ENCODE peak calls at places on chromosome 5, in seven cellular contexts. One of them, this sample, is unnamed.

GRCh38 chr5:37717613-37718431 is 122.0 kb downstream of the GDNF start:
- DNase-seq in posterior vena cava: no peak
- DNase-seq in CD8-positive, alpha-beta memory T cell: no peak
- DNase-seq in T-helper 1 cell: no peak
- DNase-seq in NCI-H1092 treated with DMSO at 0.1 percent for 48 hours: peak
- DNase-seq in GM20000: no peak
- DNase-seq in GM04504: no peak
- DNase-seq in this sample: no peak

GRCh38 chr5:137660349-137660817 is 75.5 kb downstream of the KLHL3 start:
- DNase-seq in posterior vena cava: peak
- DNase-seq in CD8-positive, alpha-beta memory T cell: peak
- DNase-seq in T-helper 1 cell: peak
- DNase-seq in NCI-H1092 treated with DMSO at 0.1 percent for 48 hours: peak
- DNase-seq in GM20000: peak
- DNase-seq in GM04504: peak
- DNase-seq in this sample: peak

GRCh38 chr5:41794478-41794877 is 75.7 kb downstream of the OXCT1 start:
- DNase-seq in posterior vena cava: no peak
- DNase-seq in CD8-positive, alpha-beta memory T cell: no peak
- DNase-seq in T-helper 1 cell: no peak
- DNase-seq in NCI-H1092 treated with DMSO at 0.1 percent for 48 hours: no peak
- DNase-seq in GM20000: no peak
- DNase-seq in GM04504: peak
- DNase-seq in this sample: no peak

GRCh38 chr5:143730112-143730801 is 81.7 kb upstream of the HMHB1 start:
- DNase-seq in posterior vena cava: no peak
- DNase-seq in CD8-positive, alpha-beta memory T cell: no peak
- DNase-seq in T-helper 1 cell: no peak
- DNase-seq in NCI-H1092 treated with DMSO at 0.1 percent for 48 hours: no peak
- DNase-seq in GM20000: no peak
- DNase-seq in GM04504: no peak
- DNase-seq in this sample: no peak

GRCh38 chr5:5558593-5558992 is 136.1 kb downstream of the ICE1 start:
- DNase-seq in posterior vena cava: no peak
- DNase-seq in CD8-positive, alpha-beta memory T cell: no peak
- DNase-seq in T-helper 1 cell: no peak
- DNase-seq in NCI-H1092 treated with DMSO at 0.1 percent for 48 hours: no peak
- DNase-seq in GM20000: no peak
- DNase-seq in GM04504: no peak
- DNase-seq in this sample: no peak

GRCh38 chr5:107134931-107135330 is 535.8 kb downstream of the EFNA5 start:
- DNase-seq in posterior vena cava: no peak
- DNase-seq in CD8-positive, alpha-beta memory T cell: no peak
- DNase-seq in T-helper 1 cell: no peak
- DNase-seq in NCI-H1092 treated with DMSO at 0.1 percent for 48 hours: no peak
- DNase-seq in GM20000: no peak
- DNase-seq in GM04504: no peak
- DNase-seq in this sample: no peak

GRCh38 chr5:39473156-39473779 is 48.5 kb upstream of the DAB2 start:
- DNase-seq in posterior vena cava: no peak
- DNase-seq in CD8-positive, alpha-beta memory T cell: no peak
- DNase-seq in T-helper 1 cell: no peak
- DNase-seq in NCI-H1092 treated with DMSO at 0.1 percent for 48 hours: no peak
- DNase-seq in GM20000: no peak
- DNase-seq in GM04504: peak
- DNase-seq in this sample: no peak

GRCh38 chr5:54825005-54825404 is 160.4 kb downstream of the ESM1 start:
- DNase-seq in posterior vena cava: no peak
- DNase-seq in CD8-positive, alpha-beta memory T cell: no peak
- DNase-seq in T-helper 1 cell: no peak
- DNase-seq in NCI-H1092 treated with DMSO at 0.1 percent for 48 hours: no peak
- DNase-seq in GM20000: no peak
- DNase-seq in GM04504: no peak
- DNase-seq in this sample: no peak

GRCh38 chr5:130893003-130893402 is 272.1 kb downstream of the HINT1 start:
- DNase-seq in posterior vena cava: no peak
- DNase-seq in CD8-positive, alpha-beta memory T cell: no peak
- DNase-seq in T-helper 1 cell: no peak
- DNase-seq in NCI-H1092 treated with DMSO at 0.1 percent for 48 hours: no peak
- DNase-seq in GM20000: no peak
- DNase-seq in GM04504: no peak
- DNase-seq in this sample: no peak

GRCh38 chr5:115262405-115263247 is at the start of gene PGGT1B:
- DNase-seq in posterior vena cava: peak
- DNase-seq in CD8-positive, alpha-beta memory T cell: peak
- DNase-seq in T-helper 1 cell: peak
- DNase-seq in NCI-H1092 treated with DMSO at 0.1 percent for 48 hours: peak
- DNase-seq in GM20000: peak
- DNase-seq in GM04504: no peak
- DNase-seq in this sample: peak

GRCh38 chr5:22531986-22532385 is 321.2 kb downstream of the CDH12 start:
- DNase-seq in posterior vena cava: no peak
- DNase-seq in CD8-positive, alpha-beta memory T cell: no peak
- DNase-seq in T-helper 1 cell: no peak
- DNase-seq in NCI-H1092 treated with DMSO at 0.1 percent for 48 hours: no peak
- DNase-seq in GM20000: no peak
- DNase-seq in GM04504: no peak
- DNase-seq in this sample: no peak

GRCh38 chr5:31688515-31689092 is 49.7 kb downstream of the PDZD2 start:
- DNase-seq in posterior vena cava: no peak
- DNase-seq in CD8-positive, alpha-beta memory T cell: no peak
- DNase-seq in T-helper 1 cell: no peak
- DNase-seq in NCI-H1092 treated with DMSO at 0.1 percent for 48 hours: no peak
- DNase-seq in GM20000: peak
- DNase-seq in GM04504: no peak
- DNase-seq in this sample: no peak

GRCh38 chr5:150422075-150422474 is 9.4 kb upstream of the CD74 start:
- DNase-seq in posterior vena cava: no peak
- DNase-seq in CD8-positive, alpha-beta memory T cell: no peak
- DNase-seq in T-helper 1 cell: no peak
- DNase-seq in NCI-H1092 treated with DMSO at 0.1 percent for 48 hours: no peak
- DNase-seq in GM20000: no peak
- DNase-seq in GM04504: no peak
- DNase-seq in this sample: no peak

GRCh38 chr5:72171667-72172066 is 64.4 kb downstream of the MAP1B start:
- DNase-seq in posterior vena cava: no peak
- DNase-seq in CD8-positive, alpha-beta memory T cell: no peak
- DNase-seq in T-helper 1 cell: no peak
- DNase-seq in NCI-H1092 treated with DMSO at 0.1 percent for 48 hours: no peak
- DNase-seq in GM20000: no peak
- DNase-seq in GM04504: no peak
- DNase-seq in this sample: no peak

GRCh38 chr5:75928992-75929391 is 154.2 kb upstream of the SV2C start:
- DNase-seq in posterior vena cava: no peak
- DNase-seq in CD8-positive, alpha-beta memory T cell: no peak
- DNase-seq in T-helper 1 cell: no peak
- DNase-seq in NCI-H1092 treated with DMSO at 0.1 percent for 48 hours: no peak
- DNase-seq in GM20000: no peak
- DNase-seq in GM04504: no peak
- DNase-seq in this sample: no peak

GRCh38 chr5:123951204-123951977 is 439.4 kb downstream of the CSNK1G3 start:
- DNase-seq in posterior vena cava: no peak
- DNase-seq in CD8-positive, alpha-beta memory T cell: no peak
- DNase-seq in T-helper 1 cell: no peak
- DNase-seq in NCI-H1092 treated with DMSO at 0.1 percent for 48 hours: no peak
- DNase-seq in GM20000: no peak
- DNase-seq in GM04504: peak
- DNase-seq in this sample: no peak

GRCh38 chr5:38666668-38667498 is 110.4 kb upstream of the LIFR start:
- DNase-seq in posterior vena cava: no peak
- DNase-seq in CD8-positive, alpha-beta memory T cell: no peak
- DNase-seq in T-helper 1 cell: no peak
- DNase-seq in NCI-H1092 treated with DMSO at 0.1 percent for 48 hours: peak
- DNase-seq in GM20000: peak
- DNase-seq in GM04504: no peak
- DNase-seq in this sample: no peak

GRCh38 chr5:164027738-164028137 is 522.3 kb downstream of the MAT2B start:
- DNase-seq in posterior vena cava: no peak
- DNase-seq in CD8-positive, alpha-beta memory T cell: no peak
- DNase-seq in T-helper 1 cell: no peak
- DNase-seq in NCI-H1092 treated with DMSO at 0.1 percent for 48 hours: no peak
- DNase-seq in GM20000: no peak
- DNase-seq in GM04504: no peak
- DNase-seq in this sample: no peak

GRCh38 chr5:54524704-54525103 is 7.1 kb downstream of the SNX18 start:
- DNase-seq in posterior vena cava: no peak
- DNase-seq in CD8-positive, alpha-beta memory T cell: no peak
- DNase-seq in T-helper 1 cell: no peak
- DNase-seq in NCI-H1092 treated with DMSO at 0.1 percent for 48 hours: no peak
- DNase-seq in GM20000: no peak
- DNase-seq in GM04504: no peak
- DNase-seq in this sample: no peak

GRCh38 chr5:157066950-157067349 is 8.0 kb upstream of the HAVCR1 start:
- DNase-seq in posterior vena cava: no peak
- DNase-seq in CD8-positive, alpha-beta memory T cell: no peak
- DNase-seq in T-helper 1 cell: no peak
- DNase-seq in NCI-H1092 treated with DMSO at 0.1 percent for 48 hours: no peak
- DNase-seq in GM20000: no peak
- DNase-seq in GM04504: no peak
- DNase-seq in this sample: no peak

GRCh38 chr5:151195622-151196021 is 28.3 kb downstream of the CCDC69 start:
- DNase-seq in posterior vena cava: no peak
- DNase-seq in CD8-positive, alpha-beta memory T cell: no peak
- DNase-seq in T-helper 1 cell: no peak
- DNase-seq in NCI-H1092 treated with DMSO at 0.1 percent for 48 hours: no peak
- DNase-seq in GM20000: no peak
- DNase-seq in GM04504: peak
- DNase-seq in this sample: no peak

GRCh38 chr5:998276-998974 is 10.2 kb upstream of the NKD2 start:
- DNase-seq in posterior vena cava: peak
- DNase-seq in CD8-positive, alpha-beta memory T cell: no peak
- DNase-seq in T-helper 1 cell: no peak
- DNase-seq in NCI-H1092 treated with DMSO at 0.1 percent for 48 hours: no peak
- DNase-seq in GM20000: no peak
- DNase-seq in GM04504: no peak
- DNase-seq in this sample: no peak